ENCODE peak calls at places on chromosomes 13 and 19, in six cellular contexts. One of them, this sample, is unnamed.

GRCh38 chr13:113622791-113623490 is 35.1 kb downstream of the ATP4B start:
- DNase-seq in left ventricle myocardium inferior: peak
- DNase-seq in transverse colon: no peak
- DNase-seq in Caco-2: no peak
- DNase-seq in ovary: no peak
- DNase-seq in activated B cell treated with CpG ODN at 0.5 μM for 24 hours: no peak
- DNase-seq in this sample: no peak

GRCh38 chr19:7943444-7944176 is at the start of gene TIMM44:
- DNase-seq in left ventricle myocardium inferior: peak
- DNase-seq in transverse colon: peak
- DNase-seq in Caco-2: peak
- DNase-seq in ovary: peak
- DNase-seq in activated B cell treated with CpG ODN at 0.5 μM for 24 hours: peak
- DNase-seq in this sample: peak

GRCh38 chr13:27489456-27489855 is 39.1 kb upstream of the MTIF3 start:
- DNase-seq in left ventricle myocardium inferior: no peak
- DNase-seq in transverse colon: no peak
- DNase-seq in Caco-2: no peak
- DNase-seq in ovary: no peak
- DNase-seq in activated B cell treated with CpG ODN at 0.5 μM for 24 hours: no peak
- DNase-seq in this sample: no peak

GRCh38 chr19:18160792-18161690 is 8.1 kb downstream of the PIK3R2 start:
- DNase-seq in left ventricle myocardium inferior: peak
- DNase-seq in transverse colon: peak
- DNase-seq in Caco-2: peak
- DNase-seq in ovary: peak
- DNase-seq in activated B cell treated with CpG ODN at 0.5 μM for 24 hours: peak
- DNase-seq in this sample: peak

GRCh38 chr13:53098455-53098854 is 69.8 kb downstream of the OLFM4 start:
- DNase-seq in left ventricle myocardium inferior: no peak
- DNase-seq in transverse colon: no peak
- DNase-seq in Caco-2: no peak
- DNase-seq in ovary: no peak
- DNase-seq in activated B cell treated with CpG ODN at 0.5 μM for 24 hours: no peak
- DNase-seq in this sample: no peak

GRCh38 chr19:41694196-41694595 is 6.1 kb upstream of the CEACAM7 start:
- DNase-seq in left ventricle myocardium inferior: no peak
- DNase-seq in transverse colon: no peak
- DNase-seq in Caco-2: no peak
- DNase-seq in ovary: no peak
- DNase-seq in activated B cell treated with CpG ODN at 0.5 μM for 24 hours: no peak
- DNase-seq in this sample: no peak

GRCh38 chr19:38531515-38531914 is 86.2 kb downstream of the MAP4K1 start:
- DNase-seq in left ventricle myocardium inferior: no peak
- DNase-seq in transverse colon: no peak
- DNase-seq in Caco-2: no peak
- DNase-seq in ovary: no peak
- DNase-seq in activated B cell treated with CpG ODN at 0.5 μM for 24 hours: no peak
- DNase-seq in this sample: no peak

GRCh38 chr13:49412749-49413148 is 31.1 kb downstream of the CAB39L start:
- DNase-seq in left ventricle myocardium inferior: no peak
- DNase-seq in transverse colon: no peak
- DNase-seq in Caco-2: no peak
- DNase-seq in ovary: no peak
- DNase-seq in activated B cell treated with CpG ODN at 0.5 μM for 24 hours: no peak
- DNase-seq in this sample: no peak

GRCh38 chr13:26663801-26664200 is 96.8 kb downstream of the GPR12 start:
- DNase-seq in left ventricle myocardium inferior: no peak
- DNase-seq in transverse colon: no peak
- DNase-seq in Caco-2: no peak
- DNase-seq in ovary: no peak
- DNase-seq in activated B cell treated with CpG ODN at 0.5 μM for 24 hours: no peak
- DNase-seq in this sample: no peak

GRCh38 chr19:2766594-2767372 is 16.3 kb downstream of the SGTA start:
- DNase-seq in left ventricle myocardium inferior: no peak
- DNase-seq in transverse colon: no peak
- DNase-seq in Caco-2: no peak
- DNase-seq in ovary: no peak
- DNase-seq in activated B cell treated with CpG ODN at 0.5 μM for 24 hours: no peak
- DNase-seq in this sample: no peak

GRCh38 chr13:94416454-94417080 is 62.9 kb downstream of the DCT start:
- DNase-seq in left ventricle myocardium inferior: no peak
- DNase-seq in transverse colon: no peak
- DNase-seq in Caco-2: peak
- DNase-seq in ovary: no peak
- DNase-seq in activated B cell treated with CpG ODN at 0.5 μM for 24 hours: no peak
- DNase-seq in this sample: no peak

GRCh38 chr19:38455031-38455430 is 21.5 kb downstream of the RYR1 start:
- DNase-seq in left ventricle myocardium inferior: no peak
- DNase-seq in transverse colon: no peak
- DNase-seq in Caco-2: peak
- DNase-seq in ovary: no peak
- DNase-seq in activated B cell treated with CpG ODN at 0.5 μM for 24 hours: no peak
- DNase-seq in this sample: no peak

GRCh38 chr19:37778613-37779138 is 710 bp downstream of the ZNF573 start:
- DNase-seq in left ventricle myocardium inferior: no peak
- DNase-seq in transverse colon: peak
- DNase-seq in Caco-2: peak
- DNase-seq in ovary: no peak
- DNase-seq in activated B cell treated with CpG ODN at 0.5 μM for 24 hours: no peak
- DNase-seq in this sample: no peak

GRCh38 chr19:55838251-55838650 is 1.9 kb downstream of the NLRP4 start:
- DNase-seq in left ventricle myocardium inferior: no peak
- DNase-seq in transverse colon: no peak
- DNase-seq in Caco-2: no peak
- DNase-seq in ovary: no peak
- DNase-seq in activated B cell treated with CpG ODN at 0.5 μM for 24 hours: no peak
- DNase-seq in this sample: no peak

GRCh38 chr19:13060233-13060963 is 42.3 kb downstream of the LYL1 start:
- DNase-seq in left ventricle myocardium inferior: peak
- DNase-seq in transverse colon: peak
- DNase-seq in Caco-2: no peak
- DNase-seq in ovary: peak
- DNase-seq in activated B cell treated with CpG ODN at 0.5 μM for 24 hours: no peak
- DNase-seq in this sample: no peak

GRCh38 chr19:41424335-41425173 is 2.6 kb downstream of the B3GNT8 start:
- DNase-seq in left ventricle myocardium inferior: no peak
- DNase-seq in transverse colon: no peak
- DNase-seq in Caco-2: no peak
- DNase-seq in ovary: no peak
- DNase-seq in activated B cell treated with CpG ODN at 0.5 μM for 24 hours: no peak
- DNase-seq in this sample: no peak

GRCh38 chr13:20501548-20501947 is 24.1 kb downstream of the CRYL1 start:
- DNase-seq in left ventricle myocardium inferior: no peak
- DNase-seq in transverse colon: no peak
- DNase-seq in Caco-2: no peak
- DNase-seq in ovary: no peak
- DNase-seq in activated B cell treated with CpG ODN at 0.5 μM for 24 hours: no peak
- DNase-seq in this sample: no peak

GRCh38 chr19:2533686-2534085 is 57.8 kb downstream of the GADD45B start:
- DNase-seq in left ventricle myocardium inferior: no peak
- DNase-seq in transverse colon: no peak
- DNase-seq in Caco-2: no peak
- DNase-seq in ovary: no peak
- DNase-seq in activated B cell treated with CpG ODN at 0.5 μM for 24 hours: no peak
- DNase-seq in this sample: no peak

GRCh38 chr19:16051254-16052025 is 24.9 kb upstream of the TPM4 start:
- DNase-seq in left ventricle myocardium inferior: no peak
- DNase-seq in transverse colon: no peak
- DNase-seq in Caco-2: no peak
- DNase-seq in ovary: no peak
- DNase-seq in activated B cell treated with CpG ODN at 0.5 μM for 24 hours: no peak
- DNase-seq in this sample: no peak

GRCh38 chr13:74730556-74731331 is 596.5 kb upstream of the KLF12 start:
- DNase-seq in left ventricle myocardium inferior: no peak
- DNase-seq in transverse colon: no peak
- DNase-seq in Caco-2: no peak
- DNase-seq in ovary: no peak
- DNase-seq in activated B cell treated with CpG ODN at 0.5 μM for 24 hours: no peak
- DNase-seq in this sample: no peak

GRCh38 chr13:27372896-27373295 is 51.5 kb upstream of the GTF3A start:
- DNase-seq in left ventricle myocardium inferior: no peak
- DNase-seq in transverse colon: peak
- DNase-seq in Caco-2: peak
- DNase-seq in ovary: no peak
- DNase-seq in activated B cell treated with CpG ODN at 0.5 μM for 24 hours: no peak
- DNase-seq in this sample: no peak

GRCh38 chr19:50204811-50205675 is 1.6 kb downstream of the MYH14 start:
- DNase-seq in left ventricle myocardium inferior: peak
- DNase-seq in transverse colon: peak
- DNase-seq in Caco-2: peak
- DNase-seq in ovary: peak
- DNase-seq in activated B cell treated with CpG ODN at 0.5 μM for 24 hours: no peak
- DNase-seq in this sample: no peak

GRCh38 chr19:823565-824121 is 1.9 kb upstream of the PLPPR3 start:
- DNase-seq in left ventricle myocardium inferior: no peak
- DNase-seq in transverse colon: peak
- DNase-seq in Caco-2: no peak
- DNase-seq in ovary: no peak
- DNase-seq in activated B cell treated with CpG ODN at 0.5 μM for 24 hours: no peak
- DNase-seq in this sample: no peak

GRCh38 chr13:52061587-52061986 is 37.1 kb downstream of the UTP14C start:
- DNase-seq in left ventricle myocardium inferior: no peak
- DNase-seq in transverse colon: no peak
- DNase-seq in Caco-2: no peak
- DNase-seq in ovary: no peak
- DNase-seq in activated B cell treated with CpG ODN at 0.5 μM for 24 hours: no peak
- DNase-seq in this sample: no peak

GRCh38 chr19:4066682-4067395 is at the start of gene ZBTB7A:
- DNase-seq in left ventricle myocardium inferior: peak
- DNase-seq in transverse colon: peak
- DNase-seq in Caco-2: peak
- DNase-seq in ovary: peak
- DNase-seq in activated B cell treated with CpG ODN at 0.5 μM for 24 hours: peak
- DNase-seq in this sample: peak

GRCh38 chr13:24038405-24038804 is 122.1 kb upstream of the SPATA13 start:
- DNase-seq in left ventricle myocardium inferior: no peak
- DNase-seq in transverse colon: no peak
- DNase-seq in Caco-2: no peak
- DNase-seq in ovary: no peak
- DNase-seq in activated B cell treated with CpG ODN at 0.5 μM for 24 hours: no peak
- DNase-seq in this sample: no peak

GRCh38 chr13:27016871-27017270 is 154.7 kb downstream of the USP12 start:
- DNase-seq in left ventricle myocardium inferior: no peak
- DNase-seq in transverse colon: peak
- DNase-seq in Caco-2: no peak
- DNase-seq in ovary: no peak
- DNase-seq in activated B cell treated with CpG ODN at 0.5 μM for 24 hours: no peak
- DNase-seq in this sample: no peak

GRCh38 chr13:33453911-33454310 is 168.4 kb upstream of the STARD13 start:
- DNase-seq in left ventricle myocardium inferior: no peak
- DNase-seq in transverse colon: no peak
- DNase-seq in Caco-2: no peak
- DNase-seq in ovary: no peak
- DNase-seq in activated B cell treated with CpG ODN at 0.5 μM for 24 hours: no peak
- DNase-seq in this sample: no peak
- TF ChIP-seq CTCF in left ventricle myocardium inferior: no peak
- TF ChIP-seq CTCF in transverse colon: no peak
- TF ChIP-seq CTCF in Caco-2: no peak
- TF ChIP-seq CTCF in ovary: no peak
- TF ChIP-seq CTCF in activated B cell treated with CpG ODN at 0.5 μM for 24 hours: no peak
- TF ChIP-seq CTCF in this sample: no peak

DNA sequence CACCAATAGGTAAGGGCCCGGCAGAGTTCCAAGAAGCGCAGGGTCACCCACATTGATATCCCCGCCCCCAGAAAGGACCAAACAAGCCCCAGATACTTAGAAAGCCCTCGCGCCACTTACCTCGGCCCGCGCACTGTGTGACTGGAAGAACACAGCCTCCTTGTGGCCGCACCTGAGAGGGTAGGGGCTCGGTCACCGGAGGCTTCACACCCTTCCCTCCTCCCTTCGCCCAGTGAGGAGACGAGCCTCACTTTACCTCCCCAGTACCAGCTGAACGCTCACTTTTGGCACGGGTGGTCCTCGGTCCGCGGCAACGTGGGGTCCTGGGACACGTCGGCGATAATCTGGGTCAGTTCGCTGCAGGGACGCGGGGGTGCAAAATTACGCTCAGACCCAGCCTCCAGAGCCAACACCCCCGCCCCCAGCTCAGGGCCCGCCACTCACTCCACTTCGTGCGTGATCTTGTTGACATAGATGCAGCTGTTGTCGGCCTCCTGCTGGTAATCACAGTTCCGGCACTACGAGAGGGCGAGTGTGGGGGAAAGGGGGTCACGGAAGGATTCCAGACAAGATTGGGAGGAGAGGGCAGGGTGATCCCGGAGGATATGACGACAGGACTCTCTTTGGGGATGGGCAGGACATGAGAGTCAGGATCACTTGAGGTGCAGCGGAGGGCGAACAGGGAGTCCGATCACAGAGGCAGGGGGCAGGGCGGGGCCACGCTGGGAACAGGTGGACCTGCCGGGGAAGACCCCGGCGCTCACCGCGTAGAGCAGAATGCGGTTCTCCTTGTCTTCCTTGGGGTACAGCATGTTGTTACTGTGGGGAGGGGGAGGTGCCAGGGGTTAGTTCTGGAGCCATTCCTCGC is 546 bp downstream of the POLR2I start:
- DNase-seq in left ventricle myocardium inferior: no peak
- DNase-seq in transverse colon: peak
- DNase-seq in Caco-2: peak
- DNase-seq in ovary: peak
- DNase-seq in activated B cell treated with CpG ODN at 0.5 μM for 24 hours: no peak
- DNase-seq in this sample: no peak
- TF ChIP-seq CTCF in left ventricle myocardium inferior: no peak
- TF ChIP-seq CTCF in transverse colon: peak
- TF ChIP-seq CTCF in Caco-2: peak
- TF ChIP-seq CTCF in ovary: no peak
- TF ChIP-seq CTCF in activated B cell treated with CpG ODN at 0.5 μM for 24 hours: no peak
- TF ChIP-seq CTCF in this sample: no peak

GRCh38 chr13:75800545-75800944 is 164.4 kb downstream of the LMO7 start:
- DNase-seq in left ventricle myocardium inferior: no peak
- DNase-seq in transverse colon: no peak
- DNase-seq in Caco-2: peak
- DNase-seq in ovary: no peak
- DNase-seq in activated B cell treated with CpG ODN at 0.5 μM for 24 hours: no peak
- DNase-seq in this sample: no peak
- TF ChIP-seq CTCF in left ventricle myocardium inferior: peak
- TF ChIP-seq CTCF in transverse colon: no peak
- TF ChIP-seq CTCF in Caco-2: peak
- TF ChIP-seq CTCF in ovary: no peak
- TF ChIP-seq CTCF in activated B cell treated with CpG ODN at 0.5 μM for 24 hours: no peak
- TF ChIP-seq CTCF in this sample: no peak

GRCh38 chr13:110089815-110090214 is 217.1 kb downstream of the COL4A1 start:
- DNase-seq in left ventricle myocardium inferior: no peak
- DNase-seq in transverse colon: no peak
- DNase-seq in Caco-2: no peak
- DNase-seq in ovary: no peak
- DNase-seq in activated B cell treated with CpG ODN at 0.5 μM for 24 hours: no peak
- DNase-seq in this sample: no peak
- TF ChIP-seq CTCF in left ventricle myocardium inferior: peak
- TF ChIP-seq CTCF in transverse colon: no peak
- TF ChIP-seq CTCF in Caco-2: peak
- TF ChIP-seq CTCF in ovary: no peak
- TF ChIP-seq CTCF in activated B cell treated with CpG ODN at 0.5 μM for 24 hours: no peak
- TF ChIP-seq CTCF in this sample: no peak

GRCh38 chr13:101919541-101920306 is 467.2 kb downstream of the ITGBL1 start:
- DNase-seq in left ventricle myocardium inferior: peak
- DNase-seq in transverse colon: no peak
- DNase-seq in Caco-2: peak
- DNase-seq in ovary: no peak
- DNase-seq in activated B cell treated with CpG ODN at 0.5 μM for 24 hours: no peak
- DNase-seq in this sample: no peak
- TF ChIP-seq CTCF in left ventricle myocardium inferior: no peak
- TF ChIP-seq CTCF in transverse colon: no peak
- TF ChIP-seq CTCF in Caco-2: no peak
- TF ChIP-seq CTCF in ovary: no peak
- TF ChIP-seq CTCF in activated B cell treated with CpG ODN at 0.5 μM for 24 hours: no peak
- TF ChIP-seq CTCF in this sample: no peak

This sample was measured in AG09319.